ENCODE peak calls at places on chromosome 15, in eight cellular contexts. G is cardiac fibroblast, H is pancreas, N is cardiac muscle cell, A is epithelial cell of esophagus, K is mesothelial cell of epicardium, R is OCI-LY7, S is endothelial cell. Q is an unnamed sample.

GRCh38 chr15:88615303-88616107 is 5.6 kb upstream of the AEN start:
- DNase-seq in G (no peak), H (peak), N (no peak), A (no peak), K (no peak), R (no peak), S (no peak), Q (no peak)

GRCh38 chr15:73139416-73140082 is 87.3 kb downstream of the NEO1 start:
- DNase-seq in G (no peak), H (no peak), N (no peak), A (no peak), K (no peak), R (no peak), S (no peak), Q (no peak)

GRCh38 chr15:88120021-88120420 is 136.5 kb downstream of the NTRK3 start:
- DNase-seq in G (no peak), H (no peak), N (no peak), A (no peak), K (no peak), R (no peak), S (no peak), Q (no peak)

GRCh38 chr15:82530606-82531379 is 9.5 kb downstream of the RPS17 start:
- DNase-seq in G (peak), H (peak), N (peak), A (peak), K (peak), R (peak), S (peak), Q (peak)

GRCh38 chr15:56215769-56216168 is 27.9 kb downstream of the RFX7 start:
- DNase-seq in G (peak), H (no peak), N (no peak), A (no peak), K (no peak), R (no peak), S (no peak), Q (no peak)

GRCh38 chr15:66115568-66116206 is 137.9 kb downstream of the MEGF11 start:
- DNase-seq in G (no peak), H (no peak), N (no peak), A (no peak), K (no peak), R (peak), S (no peak), Q (no peak)

GRCh38 chr15:25847066-25847465 is 16.1 kb downstream of the ATP10A start:
- DNase-seq in G (no peak), H (no peak), N (no peak), A (no peak), K (no peak), R (peak), S (no peak), Q (no peak)

GRCh38 chr15:38370079-38370478 is 83.8 kb upstream of the FAM98B start:
- DNase-seq in G (no peak), H (no peak), N (no peak), A (no peak), K (no peak), R (no peak), S (no peak), Q (no peak)

GRCh38 chr15:83512459-83512858 is 65.3 kb downstream of the SH3GL3 start:
- DNase-seq in G (no peak), H (no peak), N (no peak), A (no peak), K (no peak), R (no peak), S (no peak), Q (no peak)

DNA sequence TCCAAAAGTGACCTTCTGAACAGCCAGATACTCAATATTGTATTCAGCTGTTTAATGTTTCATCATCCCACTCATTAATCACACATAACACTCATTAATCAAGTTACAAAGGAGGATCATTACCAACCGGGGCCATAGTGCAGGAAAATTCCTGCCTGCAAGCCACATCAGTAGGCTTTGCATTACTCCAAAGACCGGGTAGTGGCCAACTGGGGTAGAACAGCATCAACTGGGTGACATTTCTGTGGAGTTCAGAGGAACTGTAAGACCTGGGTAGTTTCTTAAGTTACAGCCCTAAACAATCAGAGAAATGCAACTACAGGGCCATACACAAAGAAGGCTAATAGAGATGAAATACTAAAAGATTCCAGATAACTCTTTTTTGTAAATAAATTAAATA is 253.1 kb downstream of the WDR72 start:
- DNase-seq in G (no peak), H (no peak), N (no peak), A (no peak), K (no peak), R (no peak), S (no peak), Q (no peak)
- TF ChIP-seq CTCF in G (no peak), H (no peak), N (no peak), A (no peak), K (no peak), R (no peak), S (no peak), Q (no peak)

GRCh38 chr15:52528465-52529288 is at the start of gene MYO5A:
- DNase-seq in G (peak), H (peak), N (peak), A (peak), K (peak), R (peak), S (peak), Q (no peak)
- TF ChIP-seq CTCF in G (no peak), H (no peak), N (peak), A (no peak), K (no peak), R (peak), S (no peak), Q (peak)

GRCh38 chr15:77617507-77618285 is 15.0 kb downstream of the LINGO1 start:
- DNase-seq in G (no peak), H (no peak), N (no peak), A (peak), K (no peak), R (peak), S (peak), Q (no peak)
- TF ChIP-seq CTCF in G (peak), H (no peak), N (peak), A (peak), K (peak), R (peak), S (no peak), Q (peak)

GRCh38 chr15:48601095-48601494 is 44.4 kb downstream of the FBN1 start:
- DNase-seq in G (no peak), H (no peak), N (no peak), A (no peak), K (no peak), R (no peak), S (no peak), Q (no peak)

GRCh38 chr15:48603123-48603500 is 42.4 kb downstream of the FBN1 start:
- DNase-seq in G (peak), H (no peak), N (no peak), A (peak), K (no peak), R (no peak), S (no peak), Q (no peak)

GRCh38 chr15:48604567-48604966 is 40.9 kb downstream of the FBN1 start:
- DNase-seq in G (no peak), H (no peak), N (no peak), A (no peak), K (no peak), R (no peak), S (no peak), Q (no peak)

GRCh38 chr15:48602358-48603122 is 43.0 kb downstream of the FBN1 start:
- DNase-seq in G (peak), H (no peak), N (no peak), A (peak), K (no peak), R (no peak), S (no peak), Q (peak)

DNA sequence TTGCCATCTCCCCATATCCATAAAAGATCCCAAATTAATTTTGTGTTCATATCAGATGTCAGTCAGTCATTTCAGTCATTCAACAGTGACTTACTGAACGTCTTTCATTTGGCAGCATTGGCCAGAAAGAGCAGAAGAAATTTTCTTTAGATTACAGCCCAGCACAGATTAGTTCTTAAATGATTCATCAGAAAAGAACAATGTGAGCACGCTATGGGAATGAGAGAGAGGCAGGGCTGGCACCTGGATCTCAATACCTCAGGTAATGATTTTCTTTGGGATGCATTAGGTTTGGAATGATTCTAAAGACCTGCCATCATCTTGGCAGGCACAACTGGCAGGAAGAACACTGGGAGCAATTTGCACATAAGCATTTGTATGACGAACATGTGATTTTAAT is 41.6 kb downstream of the FBN1 start:
- DNase-seq in G (peak), H (no peak), N (no peak), A (peak), K (no peak), R (no peak), S (no peak), Q (peak)
- TF ChIP-seq CTCF in G (no peak), H (no peak), N (no peak), A (no peak), K (no peak), R (no peak), S (no peak), Q (no peak)

GRCh38 chr15:40964006-40964405 is 10.7 kb downstream of the CHAC1 start:
- DNase-seq in G (no peak), H (no peak), N (no peak), A (no peak), K (no peak), R (no peak), S (no peak), Q (no peak)
- TF ChIP-seq CTCF in G (no peak), H (no peak), N (no peak), A (no peak), K (no peak), R (no peak), S (no peak), Q (no peak)

DNA sequence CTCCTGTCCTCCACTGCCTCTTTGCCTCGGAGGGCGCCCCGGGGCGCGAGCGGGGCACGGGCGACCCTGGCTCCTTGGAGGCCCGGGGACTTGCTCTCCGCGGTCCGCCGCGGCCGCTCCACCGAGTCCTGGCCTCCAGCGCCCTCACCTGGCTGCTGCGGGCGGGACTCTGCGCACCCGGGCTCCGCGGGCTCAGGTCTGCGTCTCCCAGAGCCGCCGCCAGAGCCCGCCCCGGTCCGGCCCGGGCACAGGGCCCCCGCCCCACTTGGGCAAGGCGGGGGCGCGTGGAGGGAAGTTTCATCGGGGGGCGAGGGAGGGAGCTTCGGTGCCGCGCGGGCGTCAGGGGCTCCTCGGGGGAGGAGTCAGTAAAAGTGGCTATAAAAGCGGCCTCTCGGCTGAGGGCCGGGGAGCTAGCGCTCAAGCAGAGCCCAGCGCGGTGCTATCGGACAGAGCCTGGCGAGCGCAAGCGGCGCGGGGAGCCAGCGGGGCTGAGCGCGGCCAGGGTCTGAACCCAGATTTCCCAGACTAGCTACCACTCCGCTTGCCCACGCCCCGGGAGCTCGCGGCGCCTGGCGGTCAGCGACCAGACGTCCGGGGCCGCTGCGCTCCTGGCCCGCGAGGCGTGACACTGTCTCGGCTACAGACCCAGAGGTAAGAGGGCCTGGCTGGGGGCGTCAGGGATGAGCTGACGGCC is at the start of gene CEMIP:
- DNase-seq in G (peak), H (peak), N (peak), A (peak), K (peak), R (no peak), S (peak), Q (peak)
- TF ChIP-seq CTCF in G (peak), H (peak), N (peak), A (peak), K (peak), R (peak), S (peak), Q (peak)

GRCh38 chr15:86076468-86076867 is 3.2 kb upstream of the AGBL1 start:
- DNase-seq in G (no peak), H (no peak), N (no peak), A (no peak), K (no peak), R (no peak), S (no peak), Q (no peak)

GRCh38 chr15:86082619-86083377 is 3.1 kb downstream of the AGBL1 start:
- DNase-seq in G (no peak), H (no peak), N (no peak), A (no peak), K (no peak), R (no peak), S (no peak), Q (no peak)

GRCh38 chr15:86077070-86077469 is 2.6 kb upstream of the AGBL1 start:
- DNase-seq in G (no peak), H (no peak), N (no peak), A (no peak), K (no peak), R (no peak), S (no peak), Q (no peak)

GRCh38 chr15:86080302-86080701 is 631 bp downstream of the AGBL1 start:
- DNase-seq in G (no peak), H (no peak), N (no peak), A (no peak), K (no peak), R (no peak), S (no peak), Q (no peak)

GRCh38 chr15:86079491-86080266 is at the start of gene AGBL1:
- DNase-seq in G (no peak), H (no peak), N (no peak), A (no peak), K (no peak), R (no peak), S (no peak), Q (no peak)
- TF ChIP-seq CTCF in G (no peak), H (no peak), N (no peak), A (no peak), K (no peak), R (no peak), S (no peak), Q (no peak)